ENCODE peak calls at places on chromosomes 7 and 10, in eight cellular contexts. One of them, this sample, is unnamed.

GRCh38 chr10:91023708-91024438 is 103.0 kb upstream of the ANKRD1 start:
- DNase-seq in CD8-positive, alpha-beta T cell: no peak
- DNase-seq in SK-N-MC: no peak
- DNase-seq in AML-193: no peak
- DNase-seq in RPMI7951: no peak
- DNase-seq in HEK293T: no peak
- DNase-seq in right lobe of liver: no peak
- DNase-seq in SW480: no peak
- DNase-seq in this sample: peak; percentile 49

GRCh38 chr7:5699951-5700384 is 81.5 kb downstream of the RNF216 start:
- DNase-seq in CD8-positive, alpha-beta T cell: peak; percentile 46
- DNase-seq in SK-N-MC: no peak
- DNase-seq in AML-193: no peak
- DNase-seq in RPMI7951: no peak
- DNase-seq in HEK293T: no peak
- DNase-seq in right lobe of liver: no peak
- DNase-seq in SW480: no peak
- DNase-seq in this sample: no peak

GRCh38 chr10:122557516-122557915 is 3.0 kb upstream of the DMBT1 start:
- DNase-seq in CD8-positive, alpha-beta T cell: no peak
- DNase-seq in SK-N-MC: no peak
- DNase-seq in AML-193: no peak
- DNase-seq in RPMI7951: peak; percentile 13
- DNase-seq in HEK293T: no peak
- DNase-seq in right lobe of liver: no peak
- DNase-seq in SW480: peak; percentile 8
- DNase-seq in this sample: no peak

GRCh38 chr10:59057350-59057749 is 119.1 kb upstream of the PHYHIPL start:
- DNase-seq in CD8-positive, alpha-beta T cell: no peak
- DNase-seq in SK-N-MC: no peak
- DNase-seq in AML-193: no peak
- DNase-seq in RPMI7951: no peak
- DNase-seq in HEK293T: no peak
- DNase-seq in right lobe of liver: no peak
- DNase-seq in SW480: no peak
- DNase-seq in this sample: no peak

GRCh38 chr10:102975483-102976057 is 57.5 kb downstream of the CNNM2 start:
- DNase-seq in CD8-positive, alpha-beta T cell: no peak
- DNase-seq in SK-N-MC: no peak
- DNase-seq in AML-193: no peak
- DNase-seq in RPMI7951: no peak
- DNase-seq in HEK293T: no peak
- DNase-seq in right lobe of liver: no peak
- DNase-seq in SW480: no peak
- DNase-seq in this sample: no peak

GRCh38 chr10:85925201-85925750 is 441.3 kb downstream of the GRID1 start:
- DNase-seq in CD8-positive, alpha-beta T cell: no peak
- DNase-seq in SK-N-MC: no peak
- DNase-seq in AML-193: no peak
- DNase-seq in RPMI7951: no peak
- DNase-seq in HEK293T: no peak
- DNase-seq in right lobe of liver: no peak
- DNase-seq in SW480: no peak
- DNase-seq in this sample: no peak

GRCh38 chr10:36096571-36096970 is 454.5 kb upstream of the FZD8 start:
- DNase-seq in CD8-positive, alpha-beta T cell: no peak
- DNase-seq in SK-N-MC: no peak
- DNase-seq in AML-193: no peak
- DNase-seq in RPMI7951: peak; percentile 32
- DNase-seq in HEK293T: no peak
- DNase-seq in right lobe of liver: no peak
- DNase-seq in SW480: no peak
- DNase-seq in this sample: no peak

GRCh38 chr7:142856565-142857245 is 1.8 kb downstream of the EPHB6 start:
- DNase-seq in CD8-positive, alpha-beta T cell: no peak
- DNase-seq in SK-N-MC: no peak
- DNase-seq in AML-193: no peak
- DNase-seq in RPMI7951: no peak
- DNase-seq in HEK293T: no peak
- DNase-seq in right lobe of liver: no peak
- DNase-seq in SW480: no peak
- DNase-seq in this sample: no peak

GRCh38 chr7:445563-446288 is 73.9 kb downstream of the PDGFA start:
- DNase-seq in CD8-positive, alpha-beta T cell: no peak
- DNase-seq in SK-N-MC: no peak
- DNase-seq in AML-193: no peak
- DNase-seq in RPMI7951: no peak
- DNase-seq in HEK293T: no peak
- DNase-seq in right lobe of liver: no peak
- DNase-seq in SW480: no peak
- DNase-seq in this sample: no peak